ENCODE peak calls at places on chromosome 5, in ten cellular contexts. J is IMR-90, U is H7, W is naive B cell, L is heart right ventricle, C is tibial artery, Z is HuH-7, N is SJSA1, A is progenitor cell of endocrine pancreas, E is T-helper 1 cell. D is an unnamed sample.
A peak's percentile ranks its signal among the peaks of the same experiment; 100 is the strongest.

GRCh38 chr5:125798311-125798710 is 624.9 kb upstream of the GRAMD2B start:
- DNase-seq in U (no peak), A (no peak), L (no peak), W (no peak), N (no peak), C (no peak), J (peak; percentile 42), Z (no peak), E (no peak), D (no peak)

GRCh38 chr5:2895876-2896275 is 144.4 kb upstream of the IRX2 start:
- DNase-seq in W (no peak), Z (no peak), N (peak; percentile 34), A (no peak), L (no peak), J (no peak), U (no peak), E (no peak), C (peak; percentile 23), D (no peak)

GRCh38 chr5:15014809-15015208 is 143.2 kb upstream of the ANKH start:
- DNase-seq in A (no peak), W (no peak), C (no peak), E (no peak), Z (no peak), U (no peak), J (peak; percentile 38), N (no peak), L (no peak), D (no peak)

GRCh38 chr5:141135030-141135717 is at the start of gene PCDHB5:
- DNase-seq in N (no peak), L (peak; percentile 31), Z (peak; percentile 72), A (no peak), U (peak; percentile 53), J (no peak), W (no peak), C (no peak), E (no peak), D (no peak)

GRCh38 chr5:155316310-155316709 is 302.8 kb downstream of the KIF4B start:
- DNase-seq in W (no peak), Z (no peak), L (no peak), C (no peak), A (no peak), J (no peak), N (no peak), U (peak; percentile 21), E (no peak), D (no peak)

GRCh38 chr5:127562252-127562651 is 44.8 kb downstream of the PRRC1 start:
- DNase-seq in U (peak; percentile 32), N (no peak), C (no peak), J (no peak), Z (peak; percentile 26), W (no peak), E (no peak), A (no peak), L (no peak), D (no peak)

GRCh38 chr5:108079754-108080153 is 302.1 kb downstream of the FBXL17 start:
- DNase-seq in A (no peak), N (no peak), J (no peak), L (no peak), Z (no peak), E (no peak), U (no peak), C (no peak), W (no peak), D (no peak)

GRCh38 chr5:150112211-150113046 is 26.1 kb upstream of the CSF1R start:
- DNase-seq in E (no peak), L (no peak), C (peak; percentile 93), W (no peak), Z (no peak), N (peak; percentile 95), J (peak; percentile 88), U (peak; percentile 58), A (no peak), D (no peak)

GRCh38 chr5:151155149-151155776 is 2.3 kb downstream of the ANXA6 start:
- DNase-seq in C (no peak), A (no peak), J (peak; percentile 27), Z (no peak), N (no peak), W (peak; percentile 71), L (no peak), E (peak; percentile 46), U (no peak), D (peak; percentile 46)

GRCh38 chr5:170263906-170264305 is 31.1 kb downstream of the C5orf58 start:
- DNase-seq in N (peak; percentile 4), W (no peak), Z (no peak), U (no peak), A (no peak), L (no peak), E (no peak), J (no peak), C (no peak), D (no peak)

GRCh38 chr5:37071901-37072581 is 177.1 kb downstream of the CPLANE1 start:
- DNase-seq in L (no peak), U (no peak), W (no peak), J (peak; percentile 91), E (no peak), A (no peak), C (no peak), N (peak; percentile 52), Z (no peak), D (no peak)

GRCh38 chr5:75108931-75109596 is 56.7 kb upstream of the GCNT4 start:
- DNase-seq in J (no peak), N (no peak), E (no peak), W (no peak), Z (no peak), L (no peak), C (no peak), A (no peak), U (no peak), D (no peak)